ENCODE peak calls at places on chromosomes 16 and 17, in six cellular contexts. One of them, this sample, is unnamed.
A peak's percentile ranks its signal among the peaks of the same experiment; 100 is the strongest.

GRCh38 chr16:11164482-11165270 is 91.3 kb downstream of the SOCS1 start:
- DNase-seq in A549: no peak
- DNase-seq in ovary: no peak
- DNase-seq in esophagus squamous epithelium: no peak
- DNase-seq in HCT116: no peak
- DNase-seq in body of pancreas: no peak
- DNase-seq in this sample: no peak

GRCh38 chr16:11972128-11972527 is 4.4 kb upstream of the SNX29 start:
- DNase-seq in A549: peak; percentile 50
- DNase-seq in ovary: no peak
- DNase-seq in esophagus squamous epithelium: no peak
- DNase-seq in HCT116: no peak
- DNase-seq in body of pancreas: no peak
- DNase-seq in this sample: no peak

GRCh38 chr17:74484066-74484465 is 17.6 kb downstream of the CD300A start:
- DNase-seq in A549: no peak
- DNase-seq in ovary: no peak
- DNase-seq in esophagus squamous epithelium: no peak
- DNase-seq in HCT116: no peak
- DNase-seq in body of pancreas: no peak
- DNase-seq in this sample: no peak

GRCh38 chr17:19273731-19274130 is 36.6 kb downstream of the EPN2 start:
- DNase-seq in A549: no peak
- DNase-seq in ovary: no peak
- DNase-seq in esophagus squamous epithelium: no peak
- DNase-seq in HCT116: no peak
- DNase-seq in body of pancreas: no peak
- DNase-seq in this sample: no peak

GRCh38 chr17:1182831-1183578 is 3.2 kb upstream of the ABR start:
- DNase-seq in A549: no peak
- DNase-seq in ovary: no peak
- DNase-seq in esophagus squamous epithelium: no peak
- DNase-seq in HCT116: no peak
- DNase-seq in body of pancreas: no peak
- DNase-seq in this sample: no peak

GRCh38 chr17:43803758-43804157 is 23.5 kb downstream of the CFAP97D1 start:
- DNase-seq in A549: no peak
- DNase-seq in ovary: no peak
- DNase-seq in esophagus squamous epithelium: no peak
- DNase-seq in HCT116: no peak
- DNase-seq in body of pancreas: no peak
- DNase-seq in this sample: no peak

GRCh38 chr17:82152556-82153294 is 54.7 kb upstream of the FASN start:
- DNase-seq in A549: no peak
- DNase-seq in ovary: peak; percentile 25
- DNase-seq in esophagus squamous epithelium: no peak
- DNase-seq in HCT116: no peak
- DNase-seq in body of pancreas: peak; percentile 58
- DNase-seq in this sample: no peak

GRCh38 chr16:57576429-57576870 is 34.0 kb downstream of the ADGRG5 start:
- DNase-seq in A549: peak; percentile 73
- DNase-seq in ovary: peak; percentile 82
- DNase-seq in esophagus squamous epithelium: no peak
- DNase-seq in HCT116: peak; percentile 38
- DNase-seq in body of pancreas: peak; percentile 85
- DNase-seq in this sample: peak; percentile 63

GRCh38 chr17:30812218-30813177 is 12.0 kb downstream of the CRLF3 start:
- DNase-seq in A549: no peak
- DNase-seq in ovary: no peak
- DNase-seq in esophagus squamous epithelium: no peak
- DNase-seq in HCT116: no peak
- DNase-seq in body of pancreas: no peak
- DNase-seq in this sample: no peak

GRCh38 chr17:41733348-41734138 is 900 bp downstream of the HAP1 start:
- DNase-seq in A549: no peak
- DNase-seq in ovary: no peak
- DNase-seq in esophagus squamous epithelium: no peak
- DNase-seq in HCT116: no peak
- DNase-seq in body of pancreas: no peak
- DNase-seq in this sample: no peak

GRCh38 chr17:13638855-13639458 is 37.2 kb upstream of the HS3ST3A1 start:
- DNase-seq in A549: no peak
- DNase-seq in ovary: no peak
- DNase-seq in esophagus squamous epithelium: no peak
- DNase-seq in HCT116: no peak
- DNase-seq in body of pancreas: peak; percentile 18
- DNase-seq in this sample: peak; percentile 15

GRCh38 chr16:716250-716607 is 1.3 kb downstream of the METRN start:
- DNase-seq in A549: peak; percentile 77
- DNase-seq in ovary: no peak
- DNase-seq in esophagus squamous epithelium: no peak
- DNase-seq in HCT116: no peak
- DNase-seq in body of pancreas: peak; percentile 74
- DNase-seq in this sample: no peak

GRCh38 chr17:38789185-38789584 is 10.2 kb downstream of the PIP4K2B start:
- DNase-seq in A549: no peak
- DNase-seq in ovary: no peak
- DNase-seq in esophagus squamous epithelium: no peak
- DNase-seq in HCT116: no peak
- DNase-seq in body of pancreas: no peak
- DNase-seq in this sample: no peak

GRCh38 chr16:764848-765487 is 4.4 kb downstream of the MSLN start:
- DNase-seq in A549: no peak
- DNase-seq in ovary: no peak
- DNase-seq in esophagus squamous epithelium: no peak
- DNase-seq in HCT116: no peak
- DNase-seq in body of pancreas: no peak
- DNase-seq in this sample: no peak

GRCh38 chr16:87555647-87556046 is 46.7 kb upstream of the JPH3 start:
- DNase-seq in A549: no peak
- DNase-seq in ovary: no peak
- DNase-seq in esophagus squamous epithelium: no peak
- DNase-seq in HCT116: no peak
- DNase-seq in body of pancreas: no peak
- DNase-seq in this sample: no peak

GRCh38 chr16:1721372-1721771 is 15.4 kb downstream of the MAPK8IP3 start:
- DNase-seq in A549: no peak
- DNase-seq in ovary: no peak
- DNase-seq in esophagus squamous epithelium: no peak
- DNase-seq in HCT116: no peak
- DNase-seq in body of pancreas: no peak
- DNase-seq in this sample: no peak

GRCh38 chr16:1759511-1759910 is 11.8 kb downstream of the NME3 start:
- DNase-seq in A549: no peak
- DNase-seq in ovary: no peak
- DNase-seq in esophagus squamous epithelium: no peak
- DNase-seq in HCT116: no peak
- DNase-seq in body of pancreas: no peak
- DNase-seq in this sample: no peak

DNA sequence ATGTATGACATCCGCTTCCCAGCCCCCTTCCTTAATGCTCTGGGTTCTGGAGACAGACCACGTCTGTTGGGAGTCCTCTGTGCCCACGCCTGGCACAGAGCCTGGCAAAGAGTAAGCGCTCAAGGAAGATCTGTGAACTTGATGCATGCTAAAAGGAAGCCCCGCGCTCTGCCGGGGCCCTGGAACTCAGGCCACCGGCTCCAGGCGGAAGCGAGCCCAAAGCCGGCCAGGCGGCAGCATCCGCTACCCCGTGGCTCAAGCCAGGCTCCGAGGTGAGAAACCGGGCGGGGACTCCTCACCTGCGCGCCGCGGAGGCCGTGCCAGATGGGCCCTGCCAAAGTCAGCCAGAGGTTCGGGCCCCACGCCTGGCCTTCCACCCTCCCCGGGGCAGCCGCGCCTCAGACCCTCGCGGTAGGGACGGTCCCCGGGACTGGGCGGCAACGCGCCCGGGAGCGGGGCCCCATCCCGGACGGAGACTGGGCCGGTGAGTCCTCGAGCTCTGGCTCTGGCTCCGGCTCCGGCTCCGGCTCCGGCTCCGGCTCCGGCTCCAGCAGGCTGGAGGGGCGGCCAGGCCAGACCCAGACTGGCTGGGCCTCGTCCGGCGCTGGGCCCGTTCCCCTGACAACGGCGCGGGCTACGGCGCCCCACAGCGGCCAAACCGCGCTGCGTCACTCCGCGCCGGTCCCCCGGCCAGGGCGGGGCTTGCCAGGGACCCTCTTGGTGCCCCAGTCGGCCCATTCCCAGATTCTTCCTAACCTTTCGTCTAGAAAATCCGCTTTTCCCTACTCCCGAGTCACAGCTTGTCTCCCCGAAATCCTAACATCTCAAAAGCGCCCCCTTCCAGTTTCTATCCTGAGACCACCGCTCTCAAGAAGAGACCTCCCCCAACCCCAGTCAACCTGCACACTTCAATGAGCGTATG is at the start of gene ZDHHC1:
- DNase-seq in A549: peak; percentile 78
- DNase-seq in ovary: peak; percentile 89
- DNase-seq in esophagus squamous epithelium: no peak
- DNase-seq in HCT116: no peak
- DNase-seq in body of pancreas: peak; percentile 74
- DNase-seq in this sample: peak; percentile 64
- TF ChIP-seq POLR2A in A549: peak; percentile 49
- TF ChIP-seq POLR2A in ovary: peak; percentile 42
- TF ChIP-seq POLR2A in esophagus squamous epithelium: peak; percentile 38
- TF ChIP-seq POLR2A in HCT116: peak; percentile 21
- TF ChIP-seq POLR2A in body of pancreas: peak; percentile 72
- TF ChIP-seq POLR2A in this sample: no peak

GRCh38 chr17:40666366-40666765 is 1.4 kb upstream of the KRT222 start:
- DNase-seq in A549: no peak
- DNase-seq in ovary: no peak
- DNase-seq in esophagus squamous epithelium: no peak
- DNase-seq in HCT116: no peak
- DNase-seq in body of pancreas: no peak
- DNase-seq in this sample: no peak
- TF ChIP-seq POLR2A in A549: no peak
- TF ChIP-seq POLR2A in ovary: no peak
- TF ChIP-seq POLR2A in esophagus squamous epithelium: no peak
- TF ChIP-seq POLR2A in HCT116: no peak
- TF ChIP-seq POLR2A in body of pancreas: no peak
- TF ChIP-seq POLR2A in this sample: no peak

DNA sequence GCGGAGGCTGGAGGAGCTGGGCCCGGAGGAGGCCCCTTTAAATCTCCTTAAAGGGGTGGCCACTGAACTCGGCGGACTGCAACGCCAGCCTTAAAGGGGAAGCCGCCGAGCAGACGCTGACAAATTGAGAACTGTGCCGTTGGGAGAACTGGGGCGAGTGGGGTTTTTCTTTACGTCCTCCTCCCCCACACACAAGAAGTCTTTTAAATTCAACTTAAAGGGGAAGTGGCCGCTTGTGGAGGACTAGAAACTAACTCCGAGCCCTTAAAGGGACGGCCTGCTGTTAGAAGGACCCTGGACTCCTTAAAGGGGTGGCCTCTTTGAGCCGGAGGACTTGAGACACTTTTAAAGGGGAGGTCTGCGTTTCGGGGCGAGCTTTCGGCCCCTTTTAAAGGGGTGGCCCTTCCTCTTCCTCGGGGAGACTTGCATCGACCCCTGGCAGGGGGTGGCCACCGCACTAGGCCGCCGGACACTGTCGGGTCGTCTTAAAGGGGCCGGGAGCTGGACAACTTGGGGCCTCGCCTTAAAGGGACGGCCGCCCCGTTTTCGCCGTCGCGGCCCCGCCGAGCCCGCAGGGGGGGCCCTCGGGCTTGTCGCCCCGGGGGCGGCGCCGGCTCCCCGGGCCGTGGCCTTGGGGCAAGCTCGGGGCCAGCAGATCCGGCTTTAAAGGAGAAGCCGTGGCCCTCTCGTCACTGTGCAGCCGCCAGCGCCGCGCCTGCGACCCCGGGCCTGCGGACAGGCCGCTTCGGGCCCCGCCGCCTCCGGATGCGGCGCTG is 688 bp downstream of the FBRS start:
- DNase-seq in A549: peak; percentile 99
- DNase-seq in ovary: peak; percentile 88
- DNase-seq in esophagus squamous epithelium: peak; percentile 93
- DNase-seq in HCT116: peak; percentile 94
- DNase-seq in body of pancreas: peak; percentile 75
- DNase-seq in this sample: peak; percentile 98
- TF ChIP-seq POLR2A in A549: no peak
- TF ChIP-seq POLR2A in ovary: no peak
- TF ChIP-seq POLR2A in esophagus squamous epithelium: no peak
- TF ChIP-seq POLR2A in HCT116: peak; percentile 29
- TF ChIP-seq POLR2A in body of pancreas: no peak
- TF ChIP-seq POLR2A in this sample: no peak

DNA sequence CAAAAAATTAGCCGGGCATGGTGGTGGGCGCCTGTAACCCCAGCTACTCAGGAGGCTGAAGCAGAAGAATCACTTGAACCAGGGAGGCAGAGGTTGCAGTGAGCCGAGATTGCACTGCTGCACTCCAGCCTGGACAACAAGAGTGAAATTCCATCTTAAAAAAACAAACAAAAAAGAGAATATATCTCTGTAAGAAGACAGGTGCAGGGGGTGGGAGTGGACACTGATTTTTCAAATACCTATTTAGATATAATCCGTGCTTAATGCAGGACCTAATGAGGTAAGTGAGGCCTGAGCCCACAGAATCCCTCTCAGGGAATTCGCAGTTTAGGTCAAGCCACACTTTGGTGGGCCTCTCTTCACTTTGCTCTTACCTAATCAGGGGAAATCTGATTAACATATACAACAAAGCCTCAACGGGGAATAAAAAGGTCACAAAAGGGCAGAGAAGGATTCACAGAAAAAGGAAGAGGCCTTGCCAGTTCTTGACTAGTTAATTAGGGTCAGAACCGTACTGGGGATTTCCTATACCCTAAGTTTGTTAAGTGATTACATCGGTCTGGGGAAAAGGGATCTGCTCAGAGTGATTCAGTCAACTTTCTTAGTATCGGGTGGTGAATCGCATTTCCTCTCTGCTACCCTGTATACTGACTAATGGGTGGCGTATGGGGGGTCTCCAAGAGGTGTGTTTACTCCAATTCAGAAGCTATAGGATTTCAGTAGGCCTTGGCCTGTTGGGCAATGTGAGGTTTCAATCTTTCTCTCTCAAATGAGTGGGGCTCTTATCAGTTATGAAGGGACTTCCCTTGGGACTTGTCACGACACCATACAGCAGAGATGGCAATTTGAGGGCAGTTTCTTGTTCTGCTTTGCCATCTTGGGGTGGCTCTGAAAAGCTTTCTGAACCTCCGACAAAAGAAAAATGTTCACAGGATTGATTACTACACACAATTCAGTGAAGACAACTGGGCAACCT is 1.9 kb upstream of the NFAT5 start:
- DNase-seq in A549: peak; percentile 46
- DNase-seq in ovary: no peak
- DNase-seq in esophagus squamous epithelium: no peak
- DNase-seq in HCT116: no peak
- DNase-seq in body of pancreas: no peak
- DNase-seq in this sample: peak; percentile 59
- TF ChIP-seq POLR2A in A549: no peak
- TF ChIP-seq POLR2A in ovary: no peak
- TF ChIP-seq POLR2A in esophagus squamous epithelium: no peak
- TF ChIP-seq POLR2A in HCT116: no peak
- TF ChIP-seq POLR2A in body of pancreas: no peak
- TF ChIP-seq POLR2A in this sample: peak; percentile 39

This sample was measured in erythroblast.